ENCODE peak calls at places on chromosomes 4 and X, in seven cellular contexts. G is foreskin fibroblast, B is astrocyte of the cerebellum, R is keratinocyte, C is left lung, W is progenitor cell of endocrine pancreas, P is HFFc6. K is an unnamed sample.

GRCh38 chrX:12947545-12948235 is 27.2 kb upstream of the TMSB4X start:
- DNase-seq in G (no peak), B (no peak), R (no peak), C (no peak), W (no peak), P (no peak), K (no peak)

GRCh38 chrX:70436380-70436779 is 8.3 kb upstream of the DLG3 start:
- DNase-seq in G (peak), B (no peak), R (no peak), C (no peak), W (no peak), P (no peak), K (peak)

GRCh38 chr4:152229782-152230289 is 306.1 kb downstream of the FBXW7 start:
- DNase-seq in G (no peak), B (no peak), R (no peak), C (no peak), W (no peak), P (no peak), K (no peak)

GRCh38 chr4:129131343-129131742 is 35.4 kb downstream of the C4orf33 start:
- DNase-seq in G (no peak), B (no peak), R (no peak), C (no peak), W (no peak), P (no peak), K (no peak)

GRCh38 chrX:29965634-29966033 is 249.7 kb upstream of the MAGEB2 start:
- DNase-seq in G (no peak), B (no peak), R (no peak), C (no peak), W (no peak), P (no peak), K (no peak)

GRCh38 chrX:48703642-48704481 is 7.3 kb downstream of the SUV39H1 start:
- DNase-seq in G (peak), B (no peak), R (peak), C (no peak), W (no peak), P (peak), K (no peak)

GRCh38 chrX:102832661-102833060 is 104.4 kb upstream of the RAB40AL start:
- DNase-seq in G (peak), B (no peak), R (no peak), C (no peak), W (no peak), P (peak), K (no peak)

GRCh38 chrX:109350621-109351020 is 131.3 kb downstream of the GUCY2F start:
- DNase-seq in G (peak), B (no peak), R (no peak), C (no peak), W (no peak), P (no peak), K (no peak)

GRCh38 chr4:87857789-87858188 is 25.0 kb downstream of the MEPE start:
- DNase-seq in G (no peak), B (no peak), R (no peak), C (no peak), W (no peak), P (no peak), K (no peak)

GRCh38 chr4:38011484-38012162 is 51.4 kb downstream of the PTTG2 start:
- DNase-seq in G (no peak), B (no peak), R (no peak), C (no peak), W (no peak), P (no peak), K (no peak)

GRCh38 chr4:58606303-58606702 is 1496.1 kb upstream of the IGFBP7 start:
- DNase-seq in G (no peak), B (no peak), R (no peak), C (no peak), W (no peak), P (no peak), K (no peak)

GRCh38 chrX:9349572-9350259 is 115.1 kb upstream of the TBL1X start:
- DNase-seq in G (peak), B (no peak), R (no peak), C (no peak), W (no peak), P (peak), K (no peak)

GRCh38 chr4:119525771-119526712 is 102.6 kb downstream of the PDE5A start:
- DNase-seq in G (peak), B (no peak), R (no peak), C (no peak), W (no peak), P (peak), K (no peak)

GRCh38 chr4:145779319-145779801 is 99.4 kb downstream of the C4orf51 start:
- DNase-seq in G (no peak), B (no peak), R (no peak), C (no peak), W (no peak), P (peak), K (no peak)

GRCh38 chr4:3440979-3441500 is 728 bp upstream of the HGFAC start:
- DNase-seq in G (peak), B (no peak), R (no peak), C (peak), W (no peak), P (peak), K (no peak)

GRCh38 chr4:109921384-109921808 is 8.7 kb downstream of the EGF start:
- DNase-seq in G (peak), B (peak), R (no peak), C (no peak), W (no peak), P (peak), K (no peak)

GRCh38 chr4:159444668-159445067 is 341.8 kb downstream of the RAPGEF2 start:
- DNase-seq in G (peak), B (no peak), R (peak), C (no peak), W (no peak), P (peak), K (no peak)

GRCh38 chrX:150526692-150527091 is 41.7 kb upstream of the MTM1 start:
- DNase-seq in G (no peak), B (no peak), R (no peak), C (no peak), W (no peak), P (no peak), K (no peak)

GRCh38 chr4:98745372-98745771 is 87.0 kb upstream of the TSPAN5 start:
- DNase-seq in G (peak), B (no peak), R (no peak), C (no peak), W (no peak), P (peak), K (no peak)

GRCh38 chr4:7410470-7410869 is 24.3 kb downstream of the PSAPL1 start:
- DNase-seq in G (no peak), B (no peak), R (no peak), C (no peak), W (no peak), P (no peak), K (no peak)

GRCh38 chrX:131951166-131951565 is 71.9 kb upstream of the STK26 start:
- DNase-seq in G (no peak), B (no peak), R (no peak), C (no peak), W (no peak), P (no peak), K (no peak)

GRCh38 chrX:22012051-22012450 is 20.1 kb upstream of the PHEX start:
- DNase-seq in G (no peak), B (no peak), R (no peak), C (no peak), W (no peak), P (no peak), K (no peak)

GRCh38 chr4:129403848-129404247 is 307.9 kb downstream of the C4orf33 start:
- DNase-seq in G (no peak), B (no peak), R (no peak), C (no peak), W (no peak), P (no peak), K (no peak)

GRCh38 chr4:184448828-184449227 is 25.5 kb downstream of the IRF2 start:
- DNase-seq in G (peak), B (no peak), R (no peak), C (no peak), W (no peak), P (peak), K (no peak)

GRCh38 chrX:23773601-23774175 is 9.3 kb upstream of the SAT1 start:
- DNase-seq in G (no peak), B (no peak), R (no peak), C (no peak), W (no peak), P (no peak), K (no peak)

GRCh38 chr4:103306870-103307345 is 108.8 kb upstream of the CENPE start:
- DNase-seq in G (no peak), B (no peak), R (no peak), C (peak), W (peak), P (no peak), K (peak)

DNA sequence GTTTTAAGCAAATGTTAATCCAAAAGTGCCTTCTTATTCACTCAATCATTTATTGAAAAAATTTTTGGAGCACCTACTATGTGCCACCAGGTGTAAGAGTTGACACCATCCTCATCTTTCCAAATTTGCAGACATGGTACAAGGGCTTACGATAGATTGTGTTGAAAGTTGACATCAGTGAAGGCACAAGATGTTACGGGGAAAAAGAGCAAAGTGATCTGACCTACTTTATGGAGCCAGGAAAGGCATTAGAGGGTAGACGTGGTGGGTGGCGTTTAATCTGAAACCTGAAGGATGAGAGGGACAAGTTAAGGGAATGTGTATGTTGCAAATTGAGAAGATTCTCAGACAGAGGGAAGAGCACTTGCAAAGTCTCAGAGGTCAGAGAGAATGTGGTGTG is 167.8 kb upstream of the HAND2 start:
- DNase-seq in G (no peak), B (no peak), R (no peak), C (no peak), W (no peak), P (no peak), K (no peak)
- TF ChIP-seq CTCF in G (no peak), B (no peak), R (no peak), C (no peak), W (no peak), P (no peak), K (no peak)

GRCh38 chr4:63302078-63302477 is 1107.2 kb downstream of the TECRL start:
- DNase-seq in G (no peak), B (no peak), R (no peak), C (no peak), W (no peak), P (no peak), K (no peak)
- TF ChIP-seq CTCF in G (no peak), B (no peak), R (no peak), C (no peak), W (no peak), P (no peak), K (no peak)

GRCh38 chr4:176886135-176886534 is 93.4 kb upstream of the VEGFC start:
- DNase-seq in G (no peak), B (no peak), R (no peak), C (no peak), W (no peak), P (no peak), K (no peak)

GRCh38 chr4:176883108-176883550 is 90.4 kb upstream of the VEGFC start:
- DNase-seq in G (no peak), B (no peak), R (no peak), C (no peak), W (no peak), P (no peak), K (no peak)

GRCh38 chr4:176882201-176882600 is 89.5 kb upstream of the VEGFC start:
- DNase-seq in G (no peak), B (no peak), R (no peak), C (no peak), W (no peak), P (no peak), K (no peak)

GRCh38 chr4:176885224-176885623 is 92.5 kb upstream of the VEGFC start:
- DNase-seq in G (peak), B (no peak), R (no peak), C (no peak), W (no peak), P (peak), K (no peak)

GRCh38 chr4:176883681-176884418 is 91.1 kb upstream of the VEGFC start:
- DNase-seq in G (peak), B (peak), R (no peak), C (no peak), W (no peak), P (peak), K (no peak)
- TF ChIP-seq CTCF in G (no peak), B (no peak), R (no peak), C (no peak), W (no peak), P (no peak), K (no peak)

GRCh38 chrX:110836982-110837381 is 41.4 kb upstream of the CHRDL1 start:
- DNase-seq in G (no peak), B (no peak), R (no peak), C (no peak), W (no peak), P (no peak), K (peak)
- TF ChIP-seq CTCF in G (peak), B (peak), R (no peak), C (no peak), W (peak), P (peak), K (peak)

DNA sequence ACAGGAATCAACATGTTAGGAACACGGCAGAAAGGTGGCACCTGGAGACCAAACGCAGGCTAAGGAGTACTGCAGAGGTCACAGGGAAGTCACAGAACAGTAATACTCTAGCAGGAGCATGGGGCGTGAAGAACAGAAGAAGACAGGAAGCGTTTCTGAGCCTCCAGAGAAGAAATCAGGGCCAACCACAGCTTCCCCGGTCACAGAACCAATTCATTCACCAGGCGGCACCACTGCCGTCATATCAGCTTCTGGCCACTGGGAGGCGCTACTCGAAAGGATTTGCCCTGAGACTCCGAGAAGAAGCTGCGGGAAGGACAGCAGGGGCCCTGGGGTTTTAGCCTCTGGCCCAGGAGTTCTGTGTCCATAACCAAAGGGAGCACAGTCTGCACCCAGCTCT is 78.0 kb upstream of the DRD5 start:
- DNase-seq in G (peak), B (no peak), R (no peak), C (no peak), W (peak), P (no peak), K (peak)
- TF ChIP-seq CTCF in G (peak), B (peak), R (peak), C (peak), W (peak), P (peak), K (peak)

K was measured in nephron progenitor cell.